ENCODE peak calls at places on chromosomes 11 and 22, in ten cellular contexts. Y, O, R, C, J, B, A, M, S and U are unnamed samples.

GRCh38 chr11:63610604-63611394 is 3.4 kb downstream of the PLAAT3 start:
- DNase-seq in R (no peak), Y (no peak), M (no peak), S (peak; percentile 54), B (no peak), A (no peak), C (no peak), O (no peak), J (peak; percentile 46), U (no peak)

GRCh38 chr22:41368543-41368817 is 13.3 kb upstream of the TEF start:
- DNase-seq in O (no peak), A (no peak), B (no peak), M (no peak), J (no peak), Y (no peak), S (no peak), R (no peak), C (no peak), U (no peak)

GRCh38 chr11:11237433-11237832 is 115.6 kb downstream of the CSNK2A3 start:
- DNase-seq in J (no peak), C (no peak), S (no peak), B (no peak), O (no peak), R (no peak), M (no peak), A (no peak), Y (no peak), U (no peak)

GRCh38 chr22:46754110-46754799 is 8.2 kb upstream of the TBC1D22A start:
- DNase-seq in J (no peak), C (no peak), A (peak; percentile 92), S (no peak), M (peak; percentile 96), B (no peak), R (peak; percentile 97), O (peak; percentile 95), Y (peak; percentile 65), U (peak; percentile 97)

GRCh38 chr22:46102752-46103151 is 47.6 kb upstream of the PPARA start:
- DNase-seq in J (no peak), O (no peak), C (no peak), Y (no peak), B (no peak), M (no peak), A (no peak), S (no peak), R (no peak), U (no peak)

GRCh38 chr11:12537778-12538401 is 136.3 kb upstream of the TEAD1 start:
- DNase-seq in Y (no peak), R (no peak), C (no peak), S (no peak), A (no peak), B (no peak), J (no peak), M (no peak), O (no peak), U (no peak)

GRCh38 chr11:83599066-83599465 is 312.9 kb upstream of the CCDC90B start:
- DNase-seq in S (no peak), C (no peak), J (no peak), A (peak; percentile 1), M (no peak), O (no peak), Y (no peak), B (no peak), R (no peak), U (no peak)

GRCh38 chr11:57649826-57650738 is at the start of gene YPEL4:
- DNase-seq in M (peak; percentile 84), J (peak; percentile 73), O (no peak), B (peak; percentile 58), Y (peak; percentile 80), S (peak; percentile 75), C (peak; percentile 61), R (peak; percentile 32), A (no peak), U (peak; percentile 61)

GRCh38 chr11:15773024-15773423 is 583.3 kb downstream of the SOX6 start:
- DNase-seq in Y (no peak), M (no peak), J (peak; percentile 6), R (no peak), C (no peak), S (no peak), B (no peak), A (no peak), O (no peak), U (no peak)

GRCh38 chr11:18703001-18703763 is 4.6 kb downstream of the TMEM86A start:
- DNase-seq in R (no peak), S (no peak), M (no peak), O (no peak), J (no peak), A (no peak), C (no peak), Y (no peak), B (no peak), U (no peak)

GRCh38 chr11:4134844-4135243 is 40.2 kb downstream of the RRM1 start:
- DNase-seq in S (no peak), Y (no peak), R (no peak), J (no peak), O (peak; percentile 31), M (peak; percentile 47), A (peak; percentile 51), C (no peak), B (no peak), U (no peak)

GRCh38 chr11:9073826-9074225 is 17.6 kb downstream of the SCUBE2 start:
- DNase-seq in M (no peak), B (no peak), J (no peak), Y (no peak), S (no peak), C (no peak), R (no peak), O (no peak), A (no peak), U (no peak)

GRCh38 chr11:34488855-34489557 is 24.6 kb downstream of the ELF5 start:
- DNase-seq in M (no peak), Y (no peak), B (no peak), J (no peak), S (no peak), O (no peak), A (no peak), R (no peak), C (no peak), U (no peak)

GRCh38 chr11:36818410-36818809 is 220.4 kb upstream of the RAG2 start:
- DNase-seq in J (no peak), M (no peak), S (no peak), R (no peak), B (no peak), Y (no peak), A (no peak), C (no peak), O (no peak), U (no peak)